ENCODE peak calls at places on chromosomes 7 and 10, in six cellular contexts. One of them, this sample, is unnamed.

GRCh38 chr10:114131094-114131493 is 42.9 kb downstream of the CCDC186 start:
- DNase-seq in HEK293T: no peak
- DNase-seq in HTR-8/SVneo: no peak
- DNase-seq in HFF-Myc: no peak
- DNase-seq in neural crest cell: no peak
- DNase-seq in NCI-H1105 treated with DMSO at 0.1 percent for 48 hours: no peak
- DNase-seq in this sample: no peak

GRCh38 chr10:121526801-121527221 is 71.4 kb downstream of the FGFR2 start:
- DNase-seq in HTR-8/SVneo: no peak
- DNase-seq in HEK293T: peak
- DNase-seq in HFF-Myc: no peak
- DNase-seq in NCI-H1105 treated with DMSO at 0.1 percent for 48 hours: peak
- DNase-seq in neural crest cell: no peak
- DNase-seq in this sample: no peak

GRCh38 chr7:2575046-2575732 is 16.4 kb downstream of the IQCE start:
- DNase-seq in HFF-Myc: no peak
- DNase-seq in NCI-H1105 treated with DMSO at 0.1 percent for 48 hours: no peak
- DNase-seq in HEK293T: no peak
- DNase-seq in HTR-8/SVneo: no peak
- DNase-seq in neural crest cell: no peak
- DNase-seq in this sample: no peak

GRCh38 chr10:6579904-6580278 is at the start of gene PRKCQ:
- DNase-seq in HFF-Myc: no peak
- DNase-seq in HEK293T: peak
- DNase-seq in neural crest cell: peak
- DNase-seq in HTR-8/SVneo: peak
- DNase-seq in NCI-H1105 treated with DMSO at 0.1 percent for 48 hours: no peak
- DNase-seq in this sample: no peak

GRCh38 chr10:72523062-72523461 is 102.8 kb downstream of the MICU1 start:
- DNase-seq in HTR-8/SVneo: no peak
- DNase-seq in neural crest cell: no peak
- DNase-seq in NCI-H1105 treated with DMSO at 0.1 percent for 48 hours: no peak
- DNase-seq in HFF-Myc: no peak
- DNase-seq in HEK293T: no peak
- DNase-seq in this sample: no peak

GRCh38 chr10:117074621-117075020 is 63.4 kb downstream of the VAX1 start:
- DNase-seq in HTR-8/SVneo: no peak
- DNase-seq in HEK293T: no peak
- DNase-seq in HFF-Myc: no peak
- DNase-seq in neural crest cell: no peak
- DNase-seq in NCI-H1105 treated with DMSO at 0.1 percent for 48 hours: no peak
- DNase-seq in this sample: peak

GRCh38 chr10:78507761-78508160 is 474.1 kb downstream of the RPS24 start:
- DNase-seq in NCI-H1105 treated with DMSO at 0.1 percent for 48 hours: no peak
- DNase-seq in neural crest cell: no peak
- DNase-seq in HTR-8/SVneo: no peak
- DNase-seq in HFF-Myc: no peak
- DNase-seq in HEK293T: no peak
- DNase-seq in this sample: no peak

GRCh38 chr7:100538348-100538653 is 702 bp upstream of the AGFG2 start:
- DNase-seq in HTR-8/SVneo: no peak
- DNase-seq in HEK293T: no peak
- DNase-seq in NCI-H1105 treated with DMSO at 0.1 percent for 48 hours: no peak
- DNase-seq in HFF-Myc: no peak
- DNase-seq in neural crest cell: no peak
- DNase-seq in this sample: no peak